ENCODE peak calls at places on chromosomes 6 and 20, in ten cellular contexts. One of them, this sample, is unnamed.

GRCh38 chr20:50085481-50086365 is 27.2 kb downstream of the UBE2V1 start:
- DNase-seq in GM12892: peak; percentile 40
- DNase-seq in A549: peak; percentile 81
- DNase-seq in esophagus squamous epithelium: no peak
- DNase-seq in sigmoid colon: no peak
- DNase-seq in lower leg skin: peak; percentile 84
- DNase-seq in transverse colon: peak; percentile 30
- DNase-seq in heart left ventricle: peak; percentile 53
- DNase-seq in vagina: no peak
- DNase-seq in uterus: peak; percentile 16
- DNase-seq in this sample: no peak

GRCh38 chr20:33681288-33681687 is 4.9 kb downstream of the E2F1 start:
- DNase-seq in transverse colon: no peak
- DNase-seq in esophagus squamous epithelium: no peak
- DNase-seq in sigmoid colon: no peak
- DNase-seq in lower leg skin: no peak
- DNase-seq in heart left ventricle: no peak
- DNase-seq in GM12892: no peak
- DNase-seq in uterus: no peak
- DNase-seq in vagina: no peak
- DNase-seq in A549: no peak
- DNase-seq in this sample: no peak

GRCh38 chr20:10077081-10077471 is 42.3 kb downstream of the ANKEF1 start:
- DNase-seq in esophagus squamous epithelium: no peak
- DNase-seq in transverse colon: peak; percentile 9
- DNase-seq in vagina: no peak
- DNase-seq in lower leg skin: no peak
- DNase-seq in heart left ventricle: no peak
- DNase-seq in A549: no peak
- DNase-seq in GM12892: no peak
- DNase-seq in uterus: no peak
- DNase-seq in sigmoid colon: no peak
- DNase-seq in this sample: peak; percentile 87

GRCh38 chr6:35922139-35922554 is 1.2 kb upstream of the SRPK1 start:
- DNase-seq in transverse colon: peak; percentile 37
- DNase-seq in sigmoid colon: no peak
- DNase-seq in esophagus squamous epithelium: no peak
- DNase-seq in uterus: no peak
- DNase-seq in vagina: no peak
- DNase-seq in A549: no peak
- DNase-seq in heart left ventricle: no peak
- DNase-seq in GM12892: no peak
- DNase-seq in lower leg skin: no peak
- DNase-seq in this sample: no peak

GRCh38 chr6:143743256-143744166 is 65.7 kb downstream of the PHACTR2 start:
- DNase-seq in sigmoid colon: peak; percentile 70
- DNase-seq in heart left ventricle: peak; percentile 63
- DNase-seq in lower leg skin: no peak
- DNase-seq in transverse colon: peak; percentile 42
- DNase-seq in A549: no peak
- DNase-seq in GM12892: no peak
- DNase-seq in esophagus squamous epithelium: no peak
- DNase-seq in uterus: no peak
- DNase-seq in vagina: no peak
- DNase-seq in this sample: no peak

GRCh38 chr6:15715060-15715459 is 52.2 kb upstream of the DTNBP1 start:
- DNase-seq in transverse colon: no peak
- DNase-seq in A549: no peak
- DNase-seq in uterus: no peak
- DNase-seq in heart left ventricle: no peak
- DNase-seq in lower leg skin: no peak
- DNase-seq in sigmoid colon: no peak
- DNase-seq in vagina: no peak
- DNase-seq in GM12892: no peak
- DNase-seq in esophagus squamous epithelium: no peak
- DNase-seq in this sample: no peak

GRCh38 chr20:15632680-15633079 is 940.6 kb downstream of the KIF16B start:
- DNase-seq in esophagus squamous epithelium: no peak
- DNase-seq in sigmoid colon: no peak
- DNase-seq in vagina: no peak
- DNase-seq in A549: no peak
- DNase-seq in heart left ventricle: no peak
- DNase-seq in uterus: no peak
- DNase-seq in lower leg skin: no peak
- DNase-seq in GM12892: no peak
- DNase-seq in transverse colon: no peak
- DNase-seq in this sample: no peak

GRCh38 chr20:59207742-59208357 is 44.2 kb downstream of the ZNF831 start:
- DNase-seq in lower leg skin: no peak
- DNase-seq in A549: peak; percentile 28
- DNase-seq in uterus: no peak
- DNase-seq in esophagus squamous epithelium: no peak
- DNase-seq in sigmoid colon: no peak
- DNase-seq in GM12892: peak; percentile 76
- DNase-seq in heart left ventricle: peak; percentile 60
- DNase-seq in transverse colon: peak; percentile 81
- DNase-seq in vagina: no peak
- DNase-seq in this sample: peak; percentile 80

GRCh38 chr6:77124604-77125003 is 338.7 kb downstream of the HTR1B start:
- DNase-seq in uterus: no peak
- DNase-seq in GM12892: no peak
- DNase-seq in sigmoid colon: no peak
- DNase-seq in A549: no peak
- DNase-seq in esophagus squamous epithelium: no peak
- DNase-seq in transverse colon: no peak
- DNase-seq in vagina: no peak
- DNase-seq in lower leg skin: no peak
- DNase-seq in heart left ventricle: no peak
- DNase-seq in this sample: no peak

GRCh38 chr20:36861875-36862801 is 13.8 kb upstream of the TLDC2 start:
- DNase-seq in lower leg skin: peak; percentile 98
- DNase-seq in sigmoid colon: peak; percentile 98
- DNase-seq in transverse colon: peak; percentile 80
- DNase-seq in esophagus squamous epithelium: no peak
- DNase-seq in heart left ventricle: peak; percentile 94
- DNase-seq in A549: peak; percentile 96
- DNase-seq in uterus: peak; percentile 90
- DNase-seq in vagina: no peak
- DNase-seq in GM12892: no peak
- DNase-seq in this sample: no peak
- TF ChIP-seq POLR2A in lower leg skin: no peak
- TF ChIP-seq POLR2A in sigmoid colon: peak; percentile 87
- TF ChIP-seq POLR2A in transverse colon: peak; percentile 40
- TF ChIP-seq POLR2A in esophagus squamous epithelium: peak; percentile 79
- TF ChIP-seq POLR2A in heart left ventricle: no peak
- TF ChIP-seq POLR2A in A549: peak; percentile 76
- TF ChIP-seq POLR2A in uterus: peak; percentile 85
- TF ChIP-seq POLR2A in vagina: no peak
- TF ChIP-seq POLR2A in GM12892: no peak
- TF ChIP-seq POLR2A in this sample: peak; percentile 54

DNA sequence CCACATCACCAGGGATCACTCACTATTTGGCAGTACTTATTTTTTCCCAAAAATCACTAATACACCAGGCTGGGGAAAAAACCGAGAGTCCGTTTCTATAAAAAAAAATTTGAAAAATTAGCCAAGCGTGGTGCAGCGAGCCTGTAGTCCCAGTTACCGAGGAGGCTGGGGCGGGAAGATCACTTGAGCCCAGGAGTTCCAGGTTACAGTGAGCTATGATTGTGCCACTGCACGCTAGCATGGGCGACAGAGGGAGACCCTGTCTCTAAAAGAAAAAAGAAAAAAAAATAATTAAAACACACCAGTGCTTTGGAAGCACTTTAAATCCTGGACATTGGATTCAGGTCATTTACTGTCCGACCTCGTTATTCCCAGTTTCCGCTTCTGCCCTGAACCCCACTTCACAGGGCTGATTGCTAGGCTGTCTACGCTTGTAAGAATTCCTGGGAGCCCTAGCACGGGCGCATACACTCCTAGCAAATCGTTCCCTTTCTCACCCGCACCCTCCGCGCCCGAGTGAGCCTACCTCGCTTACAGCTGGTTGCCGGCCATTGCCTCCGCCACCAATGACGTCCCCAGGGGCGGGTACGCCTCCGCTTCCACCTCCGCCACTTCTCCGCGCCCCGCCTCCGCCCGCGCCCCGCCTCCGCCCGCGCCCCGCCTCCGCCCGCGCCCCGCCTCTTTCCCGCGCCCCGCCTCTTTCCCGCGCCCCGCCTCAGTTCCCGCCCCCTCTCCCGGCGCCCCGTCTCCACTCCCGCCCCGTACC is at the start of gene TPMT:
- DNase-seq in heart left ventricle: peak; percentile 30
- DNase-seq in uterus: no peak
- DNase-seq in lower leg skin: peak; percentile 100
- DNase-seq in sigmoid colon: peak; percentile 73
- DNase-seq in A549: peak; percentile 62
- DNase-seq in vagina: peak; percentile 97
- DNase-seq in transverse colon: peak; percentile 35
- DNase-seq in GM12892: no peak
- DNase-seq in esophagus squamous epithelium: no peak
- DNase-seq in this sample: peak; percentile 98
- TF ChIP-seq POLR2A in heart left ventricle: no peak
- TF ChIP-seq POLR2A in uterus: peak; percentile 44
- TF ChIP-seq POLR2A in lower leg skin: no peak
- TF ChIP-seq POLR2A in sigmoid colon: peak; percentile 81
- TF ChIP-seq POLR2A in A549: peak; percentile 71
- TF ChIP-seq POLR2A in vagina: no peak
- TF ChIP-seq POLR2A in transverse colon: peak; percentile 94
- TF ChIP-seq POLR2A in GM12892: peak; percentile 61
- TF ChIP-seq POLR2A in esophagus squamous epithelium: peak; percentile 62
- TF ChIP-seq POLR2A in this sample: peak; percentile 69

DNA sequence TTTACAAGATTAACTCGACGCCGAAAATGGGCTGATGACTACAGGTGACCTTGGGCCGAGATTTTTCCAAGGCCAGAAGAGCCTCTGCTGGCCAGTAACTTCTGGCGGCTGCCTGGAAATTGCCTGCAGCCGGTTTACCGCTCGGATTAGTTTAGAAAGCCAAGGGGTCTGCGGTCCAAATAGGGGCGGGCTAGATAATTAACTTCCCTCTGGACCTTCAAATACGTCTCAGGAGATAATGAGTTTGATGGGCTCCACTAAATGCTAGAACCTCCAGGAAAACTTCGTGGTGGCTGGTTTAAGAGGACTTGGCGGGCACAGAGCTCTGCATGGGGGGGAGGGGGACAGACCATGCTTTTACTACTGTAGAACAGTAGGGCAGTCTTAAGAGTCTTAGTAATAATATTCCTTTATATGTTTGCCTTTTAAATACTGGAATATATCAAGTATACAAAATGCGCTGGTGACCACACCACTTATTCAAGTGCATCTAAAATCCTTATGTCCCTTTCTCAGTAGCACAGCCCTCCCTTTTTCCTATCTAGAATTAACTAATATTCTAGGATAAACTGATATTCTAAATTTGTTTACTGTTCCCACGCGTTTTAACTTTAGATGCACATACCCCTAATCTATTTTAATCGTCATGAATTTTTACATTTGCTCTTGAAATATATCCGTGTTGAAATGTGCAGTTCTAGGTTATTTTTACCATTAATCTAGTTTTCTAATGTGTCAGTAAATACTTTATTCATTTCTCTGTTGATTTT is 107.6 kb upstream of the PRSS16 start:
- DNase-seq in vagina: no peak
- DNase-seq in lower leg skin: no peak
- DNase-seq in uterus: no peak
- DNase-seq in transverse colon: peak; percentile 26
- DNase-seq in sigmoid colon: no peak
- DNase-seq in A549: no peak
- DNase-seq in esophagus squamous epithelium: no peak
- DNase-seq in GM12892: no peak
- DNase-seq in heart left ventricle: no peak
- DNase-seq in this sample: no peak
- TF ChIP-seq POLR2A in vagina: no peak
- TF ChIP-seq POLR2A in lower leg skin: no peak
- TF ChIP-seq POLR2A in uterus: no peak
- TF ChIP-seq POLR2A in transverse colon: no peak
- TF ChIP-seq POLR2A in sigmoid colon: no peak
- TF ChIP-seq POLR2A in A549: no peak
- TF ChIP-seq POLR2A in esophagus squamous epithelium: no peak
- TF ChIP-seq POLR2A in GM12892: peak; percentile 33
- TF ChIP-seq POLR2A in heart left ventricle: no peak
- TF ChIP-seq POLR2A in this sample: peak; percentile 79

GRCh38 chr6:10834823-10835222 is 3.5 kb downstream of the MAK start:
- DNase-seq in heart left ventricle: no peak
- DNase-seq in sigmoid colon: no peak
- DNase-seq in GM12892: no peak
- DNase-seq in uterus: no peak
- DNase-seq in esophagus squamous epithelium: no peak
- DNase-seq in vagina: no peak
- DNase-seq in lower leg skin: no peak
- DNase-seq in A549: no peak
- DNase-seq in transverse colon: no peak
- DNase-seq in this sample: no peak

GRCh38 chr6:10837997-10838793 is at the start of gene MAK:
- DNase-seq in sigmoid colon: peak; percentile 83
- DNase-seq in A549: peak; percentile 80
- DNase-seq in uterus: peak; percentile 85
- DNase-seq in heart left ventricle: peak; percentile 86
- DNase-seq in esophagus squamous epithelium: peak; percentile 36
- DNase-seq in GM12892: peak; percentile 90
- DNase-seq in vagina: no peak
- DNase-seq in transverse colon: peak; percentile 88
- DNase-seq in lower leg skin: peak; percentile 95
- DNase-seq in this sample: peak; percentile 67

GRCh38 chr6:10837009-10837691 is 1.2 kb downstream of the MAK start:
- DNase-seq in sigmoid colon: no peak
- DNase-seq in lower leg skin: peak; percentile 88
- DNase-seq in esophagus squamous epithelium: no peak
- DNase-seq in heart left ventricle: peak; percentile 36
- DNase-seq in transverse colon: peak; percentile 16
- DNase-seq in vagina: no peak
- DNase-seq in A549: peak; percentile 43
- DNase-seq in GM12892: peak; percentile 5
- DNase-seq in uterus: peak; percentile 20
- DNase-seq in this sample: no peak

GRCh38 chr6:10837692-10837996 is 695 bp downstream of the MAK start:
- DNase-seq in vagina: no peak
- DNase-seq in lower leg skin: no peak
- DNase-seq in heart left ventricle: no peak
- DNase-seq in sigmoid colon: no peak
- DNase-seq in GM12892: peak; percentile 8
- DNase-seq in esophagus squamous epithelium: no peak
- DNase-seq in transverse colon: no peak
- DNase-seq in uterus: no peak
- DNase-seq in A549: no peak
- DNase-seq in this sample: no peak

DNA sequence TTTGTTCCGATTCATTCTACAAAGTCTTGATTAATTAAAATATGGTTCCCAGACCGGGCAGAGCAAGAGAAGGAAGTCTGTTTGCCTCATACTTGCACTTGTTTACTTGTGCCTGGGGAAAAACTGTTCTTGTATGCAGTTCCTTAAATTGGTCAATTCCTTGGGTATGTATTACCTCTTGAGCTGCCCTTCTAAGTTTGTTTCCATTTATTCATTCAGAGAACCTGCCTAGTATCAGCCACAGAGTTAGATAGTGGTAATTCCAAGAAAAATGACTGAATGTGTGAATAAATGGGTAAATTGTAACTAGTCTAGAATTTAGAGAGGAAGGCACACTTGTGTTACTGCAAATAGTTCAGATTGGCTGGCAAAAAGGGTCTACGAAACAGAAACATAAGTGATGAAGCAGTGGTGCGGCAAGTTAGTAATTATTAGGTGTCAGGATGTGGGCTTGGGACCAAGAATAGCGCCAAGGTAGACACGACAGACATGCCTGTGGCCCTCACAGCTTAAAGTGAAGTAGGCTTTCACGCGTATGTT is 525 bp upstream of the MAK start:
- DNase-seq in lower leg skin: no peak
- DNase-seq in heart left ventricle: no peak
- DNase-seq in A549: no peak
- DNase-seq in esophagus squamous epithelium: no peak
- DNase-seq in sigmoid colon: no peak
- DNase-seq in uterus: no peak
- DNase-seq in GM12892: peak; percentile 36
- DNase-seq in vagina: no peak
- DNase-seq in transverse colon: no peak
- DNase-seq in this sample: no peak
- TF ChIP-seq POLR2A in lower leg skin: no peak
- TF ChIP-seq POLR2A in heart left ventricle: no peak
- TF ChIP-seq POLR2A in A549: no peak
- TF ChIP-seq POLR2A in esophagus squamous epithelium: no peak
- TF ChIP-seq POLR2A in sigmoid colon: no peak
- TF ChIP-seq POLR2A in uterus: no peak
- TF ChIP-seq POLR2A in GM12892: no peak
- TF ChIP-seq POLR2A in vagina: no peak
- TF ChIP-seq POLR2A in transverse colon: no peak
- TF ChIP-seq POLR2A in this sample: no peak